ENCODE peak calls at places on chromosome 13, in four cellular contexts. M, I, U and G are unnamed samples.

GRCh38 chr13:94140027-94140426 is 339.5 kb downstream of the DCT start:
- DNase-seq in M (no peak), I (no peak), U (no peak), G (no peak)

GRCh38 chr13:46595136-46595917 is 42.4 kb downstream of the LRCH1 start:
- DNase-seq in M (no peak), I (no peak), U (no peak), G (no peak)

GRCh38 chr13:67620665-67621064 is 390.5 kb upstream of the PCDH9 start:
- DNase-seq in M (no peak), I (no peak), U (no peak), G (no peak)

GRCh38 chr13:78638216-78638615 is 20.7 kb downstream of the OBI1 start:
- DNase-seq in M (no peak), I (no peak), U (no peak), G (no peak)

GRCh38 chr13:60933638-60934037 is 482.0 kb downstream of the PCDH20 start:
- DNase-seq in M (no peak), I (no peak), U (no peak), G (no peak)

GRCh38 chr13:101893021-101893420 is 440.5 kb downstream of the ITGBL1 start:
- DNase-seq in M (no peak), I (no peak), U (no peak), G (no peak)

GRCh38 chr13:102440259-102440936 is 38.5 kb upstream of the FGF14 start:
- DNase-seq in M (no peak), I (no peak), U (no peak), G (peak; percentile 72)

GRCh38 chr13:80141114-80141849 is 199.6 kb downstream of the SPRY2 start:
- DNase-seq in M (peak; percentile 68), I (no peak), U (peak; percentile 34), G (no peak)

GRCh38 chr13:73060251-73061160 is 1.7 kb downstream of the KLF5 start:
- DNase-seq in M (no peak), I (no peak), U (peak; percentile 23), G (no peak)

GRCh38 chr13:41562083-41562482 is 104.7 kb downstream of the RGCC start:
- DNase-seq in M (peak; percentile 82), I (no peak), U (no peak), G (no peak)

GRCh38 chr13:33536639-33537425 is 251.3 kb upstream of the STARD13 start:
- DNase-seq in M (no peak), I (no peak), U (no peak), G (no peak)

GRCh38 chr13:59452189-59452588 is 711.5 kb downstream of the DIAPH3 start:
- DNase-seq in M (no peak), I (no peak), U (peak; percentile 26), G (no peak)

GRCh38 chr13:51996660-51997059 is 14.6 kb downstream of the ATP7B start:
- DNase-seq in M (no peak), I (no peak), U (no peak), G (no peak)

GRCh38 chr13:99198630-99199029 is 2.0 kb upstream of the UBAC2 start:
- DNase-seq in M (no peak), I (no peak), U (no peak), G (no peak)

GRCh38 chr13:106566682-106567420 is 1.1 kb downstream of the ARGLU1 start:
- DNase-seq in M (peak; percentile 59), I (peak; percentile 32), U (peak; percentile 63), G (peak; percentile 60)

GRCh38 chr13:112719016-112719415 is 29.2 kb downstream of the ATP11A start:
- DNase-seq in M (no peak), I (no peak), U (peak; percentile 5), G (no peak)

GRCh38 chr13:40283666-40284065 is 382.8 kb downstream of the FOXO1 start:
- DNase-seq in M (no peak), I (no peak), U (no peak), G (no peak)

GRCh38 chr13:100549316-100549715 is 39.3 kb downstream of the GGACT start:
- DNase-seq in M (no peak), I (no peak), U (no peak), G (no peak)

GRCh38 chr13:48412100-48412556 is 785 bp downstream of the LPAR6 start:
- DNase-seq in M (no peak), I (no peak), U (no peak), G (no peak)

GRCh38 chr13:32175307-32175706 is 139.9 kb downstream of the ZAR1L start:
- DNase-seq in M (no peak), I (no peak), U (no peak), G (no peak)

GRCh38 chr13:26529441-26529840 is 28.0 kb upstream of the WASF3 start:
- DNase-seq in M (peak; percentile 26), I (peak; percentile 15), U (no peak), G (no peak)

GRCh38 chr13:32040052-32040642 is 8.6 kb downstream of the FRY start:
- DNase-seq in M (no peak), I (no peak), U (no peak), G (no peak)

GRCh38 chr13:22278336-22278929 is 607.6 kb downstream of the FGF9 start:
- DNase-seq in M (peak; percentile 33), I (peak; percentile 2), U (peak; percentile 42), G (no peak)

GRCh38 chr13:27920677-27921420 is 1.0 kb downstream of the PDX1 start:
- DNase-seq in M (no peak), I (no peak), U (no peak), G (no peak)
- H3K27me3 ChIP-seq in M (peaks cover 100% of the 10 kb centered on the region), I (peaks cover 53% of the 10 kb centered on the region), U (no peaks in the 10 kb centered on the region), G (peaks cover 94% of the 10 kb centered on the region)

GRCh38 chr13:111184685-111185401 is 69.7 kb downstream of the ARHGEF7 start:
- DNase-seq in M (no peak), I (no peak), U (no peak), G (no peak)
- H3K4me1 ChIP-seq in M (peaks cover 80% of the 10 kb centered on the region), I (no peaks in the 10 kb centered on the region), U (peaks cover 55% of the 10 kb centered on the region), G (peaks cover 11% of the 10 kb centered on the region)

DNA sequence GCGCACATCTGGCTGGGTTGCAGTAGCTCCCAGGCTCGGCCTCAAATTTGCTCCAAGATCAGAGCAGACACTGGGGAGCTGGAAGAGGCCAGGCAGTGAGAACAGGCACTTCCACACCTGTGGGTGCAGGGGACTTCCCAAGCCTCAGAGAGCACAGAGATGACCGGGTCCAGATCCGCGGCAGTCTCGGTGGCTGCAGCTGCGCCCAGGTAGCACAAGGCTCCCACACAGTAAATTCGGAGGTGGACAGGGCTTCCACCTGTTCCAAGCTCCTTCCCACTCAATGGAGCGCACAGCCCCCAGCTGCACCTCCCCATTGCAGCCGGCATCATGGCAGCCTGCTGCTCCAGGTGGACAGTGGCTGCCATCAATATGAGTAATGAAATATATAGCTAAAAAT is 1417.4 kb upstream of the SLC10A2 start:
- DNase-seq in M (no peak), I (no peak), U (no peak), G (no peak)
- H3K4me3 ChIP-seq in M (no peak overlapping the region), I (no peak overlapping the region), U (no peak overlapping the region), G (no peak overlapping the region)

DNA sequence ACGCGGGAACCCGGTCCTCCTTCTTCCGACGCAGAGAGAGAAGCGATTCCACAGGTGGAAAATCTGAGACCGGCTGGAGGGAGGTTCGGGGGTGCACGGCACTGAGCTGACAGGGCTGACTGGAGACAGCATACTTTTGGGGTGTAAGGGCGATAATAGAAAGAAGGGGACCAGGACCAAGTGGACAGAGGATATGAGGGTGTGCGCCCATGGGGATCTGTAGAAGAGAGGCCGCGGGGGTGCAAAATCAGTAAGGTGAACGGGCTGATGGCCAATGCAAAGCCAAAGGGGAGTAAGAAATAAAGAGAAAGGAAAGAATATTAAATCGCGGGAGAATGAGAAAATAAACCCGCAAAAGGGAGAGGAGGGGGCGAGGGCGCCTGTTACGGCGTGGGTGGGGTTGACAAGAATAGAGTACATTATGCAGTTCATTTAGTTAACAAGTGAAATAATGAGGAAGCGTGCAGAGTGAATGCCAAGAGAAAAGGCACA is 336 bp upstream of the GSX1 start:
- DNase-seq in M (no peak), I (no peak), U (no peak), G (no peak)
- H3K27me3 ChIP-seq in M (peaks cover 99% of the 10 kb centered on the region), I (peaks cover 70% of the 10 kb centered on the region), U (peaks cover 7% of the 10 kb centered on the region), G (peaks cover 96% of the 10 kb centered on the region)